ENCODE peak calls at places on chromosomes 6 and 20, in four cellular contexts. O is right atrium auricular region, Q is neuronal stem cell, W is GM23248. Z is an unnamed sample.

GRCh38 chr6:16929814-16930213 is 168.6 kb upstream of the ATXN1 start:
- DNase-seq in O (no peak), Q (no peak), W (peak; percentile 97), Z (no peak)

GRCh38 chr6:118844915-118845314 is 49.0 kb upstream of the ASF1A start:
- DNase-seq in O (no peak), Q (no peak), W (no peak), Z (no peak)

GRCh38 chr20:11387189-11387754 is 530.4 kb upstream of the BTBD3 start:
- DNase-seq in O (no peak), Q (no peak), W (peak; percentile 85), Z (no peak)

GRCh38 chr6:47710295-47710694 is 11.9 kb downstream of the ADGRF4 start:
- DNase-seq in O (no peak), Q (no peak), W (no peak), Z (no peak)

GRCh38 chr6:106411643-106412200 is 51.2 kb downstream of the CRYBG1 start:
- DNase-seq in O (no peak), Q (no peak), W (no peak), Z (no peak)

GRCh38 chr6:160355001-160355400 is 6.8 kb downstream of the SLC22A3 start:
- DNase-seq in O (no peak), Q (no peak), W (peak; percentile 30), Z (no peak)

GRCh38 chr6:26184492-26184891 is 97.3 kb downstream of the HFE start:
- DNase-seq in O (no peak), Q (no peak), W (no peak), Z (no peak)

GRCh38 chr6:85580104-85580877 is 13.4 kb downstream of the SNX14 start:
- DNase-seq in O (no peak), Q (no peak), W (no peak), Z (no peak)

GRCh38 chr20:23670361-23670760 is 18.5 kb downstream of the CST4 start:
- DNase-seq in O (no peak), Q (no peak), W (no peak), Z (no peak)

GRCh38 chr6:142945446-142946180 is 637 bp upstream of the HIVEP2 start:
- DNase-seq in O (no peak), Q (peak; percentile 51), W (peak; percentile 83), Z (no peak)

GRCh38 chr20:24653306-24653705 is 183.9 kb downstream of the SYNDIG1 start:
- DNase-seq in O (no peak), Q (no peak), W (peak; percentile 80), Z (no peak)

GRCh38 chr20:52105045-52105572 is 86.5 kb downstream of the ZFP64 start:
- DNase-seq in O (no peak), Q (peak; percentile 40), W (peak; percentile 47), Z (no peak)

GRCh38 chr6:12403201-12403826 is 113.2 kb downstream of the EDN1 start:
- DNase-seq in O (no peak), Q (no peak), W (peak; percentile 89), Z (no peak)

GRCh38 chr6:143877584-143878271 is 13.5 kb downstream of the ZC2HC1B start:
- DNase-seq in O (no peak), Q (no peak), W (no peak), Z (no peak)

GRCh38 chr6:145336119-145336518 is 399.2 kb downstream of the EPM2A start:
- DNase-seq in O (no peak), Q (no peak), W (no peak), Z (no peak)

GRCh38 chr6:145704153-145704781 is 31.1 kb downstream of the EPM2A start:
- DNase-seq in O (no peak), Q (no peak), W (peak; percentile 56), Z (no peak)

GRCh38 chr6:4459032-4459431 is 317.2 kb upstream of the CDYL start:
- DNase-seq in O (peak; percentile 62), Q (no peak), W (peak; percentile 82), Z (no peak)

GRCh38 chr6:56594699-56595098 is 48.0 kb downstream of the DST start:
- DNase-seq in O (no peak), Q (no peak), W (no peak), Z (no peak)

GRCh38 chr20:37220796-37221195 is 40.8 kb downstream of the GHRH start:
- DNase-seq in O (no peak), Q (no peak), W (peak; percentile 66), Z (no peak)

GRCh38 chr20:32024683-32025295 is 14.6 kb downstream of the CCM2L start:
- DNase-seq in O (no peak), Q (no peak), W (no peak), Z (no peak)

GRCh38 chr6:80091506-80091905 is 15.0 kb upstream of the BCKDHB start:
- DNase-seq in O (no peak), Q (no peak), W (no peak), Z (no peak)

GRCh38 chr20:63822276-63822696 is 8.8 kb downstream of the ZBTB46 start:
- DNase-seq in O (no peak), Q (no peak), W (no peak), Z (no peak)

GRCh38 chr6:2194643-2195042 is 50.8 kb downstream of the GMDS start:
- DNase-seq in O (no peak), Q (no peak), W (no peak), Z (no peak)

GRCh38 chr6:106547961-106548453 is 81.3 kb downstream of the RTN4IP1 start:
- DNase-seq in O (no peak), Q (no peak), W (no peak), Z (no peak)

GRCh38 chr20:46810442-46811327 is 84.0 kb upstream of the EYA2 start:
- DNase-seq in O (peak; percentile 23), Q (no peak), W (no peak), Z (no peak)

GRCh38 chr6:1622220-1622841 is 12.6 kb downstream of the FOXC1 start:
- DNase-seq in O (no peak), Q (no peak), W (no peak), Z (peak; percentile 74)

GRCh38 chr20:25116746-25117457 is 35.0 kb upstream of the VSX1 start:
- DNase-seq in O (no peak), Q (no peak), W (no peak), Z (no peak)

GRCh38 chr20:55576981-55577380 is 428.3 kb downstream of the CBLN4 start:
- DNase-seq in O (no peak), Q (no peak), W (no peak), Z (no peak)

GRCh38 chr6:105041880-105042279 is 85.0 kb downstream of the LIN28B start:
- DNase-seq in O (no peak), Q (no peak), W (no peak), Z (no peak)

GRCh38 chr6:26097268-26097875 is 10.1 kb downstream of the HFE start:
- DNase-seq in O (peak; percentile 68), Q (peak; percentile 50), W (peak; percentile 83), Z (no peak)

GRCh38 chr6:128743974-128744765 is 138.8 kb upstream of the LAMA2 start:
- DNase-seq in O (no peak), Q (no peak), W (no peak), Z (no peak)

GRCh38 chr20:61722146-61722678 is 343.5 kb downstream of the TAF4 start:
- DNase-seq in O (no peak), Q (no peak), W (no peak), Z (no peak)

GRCh38 chr20:15895560-15896084 is 677.6 kb downstream of the KIF16B start:
- DNase-seq in O (no peak), Q (no peak), W (no peak), Z (no peak)

GRCh38 chr20:3764659-3765058 is 2.9 kb downstream of the ADISSP start:
- DNase-seq in O (no peak), Q (no peak), W (no peak), Z (no peak)

GRCh38 chr6:169723991-169724553 is at the start of gene PHF10:
- DNase-seq in O (no peak), Q (peak; percentile 56), W (peak; percentile 62), Z (peak; percentile 73)

GRCh38 chr20:20362774-20363435 is 5.0 kb upstream of the INSM1 start:
- DNase-seq in O (no peak), Q (no peak), W (peak; percentile 10), Z (no peak)

GRCh38 chr20:47377122-47377722 is 20.7 kb upstream of the ZMYND8 start:
- DNase-seq in O (no peak), Q (no peak), W (no peak), Z (no peak)

GRCh38 chr20:35171753-35172433 is at the start of gene PROCR:
- DNase-seq in O (peak; percentile 90), Q (peak; percentile 23), W (peak; percentile 94), Z (peak; percentile 87)
- H3K27ac ChIP-seq in O (peak within 1 kb of the TSS; percentile 66), Q (no peak within 1 kb of the TSS), W (peak within 1 kb of the TSS; percentile 41), Z (peak within 1 kb of the TSS; percentile 12)

GRCh38 chr20:59043698-59044097 is 1.1 kb upstream of the PRELID3B start:
- DNase-seq in O (no peak), Q (no peak), W (peak; percentile 71), Z (no peak)
- H3K27ac ChIP-seq in O (peak overlapping the region; percentile 2), Q (no peak overlapping the region), W (peak overlapping the region; percentile 43), Z (no peak overlapping the region)

GRCh38 chr20:50911716-50912115 is 19.5 kb downstream of the ADNP start:
- DNase-seq in O (no peak), Q (no peak), W (no peak), Z (no peak)
- H3K27ac ChIP-seq in O (no peak overlapping the region), Q (no peak overlapping the region), W (peak overlapping the region; percentile 64), Z (no peak overlapping the region)

DNA sequence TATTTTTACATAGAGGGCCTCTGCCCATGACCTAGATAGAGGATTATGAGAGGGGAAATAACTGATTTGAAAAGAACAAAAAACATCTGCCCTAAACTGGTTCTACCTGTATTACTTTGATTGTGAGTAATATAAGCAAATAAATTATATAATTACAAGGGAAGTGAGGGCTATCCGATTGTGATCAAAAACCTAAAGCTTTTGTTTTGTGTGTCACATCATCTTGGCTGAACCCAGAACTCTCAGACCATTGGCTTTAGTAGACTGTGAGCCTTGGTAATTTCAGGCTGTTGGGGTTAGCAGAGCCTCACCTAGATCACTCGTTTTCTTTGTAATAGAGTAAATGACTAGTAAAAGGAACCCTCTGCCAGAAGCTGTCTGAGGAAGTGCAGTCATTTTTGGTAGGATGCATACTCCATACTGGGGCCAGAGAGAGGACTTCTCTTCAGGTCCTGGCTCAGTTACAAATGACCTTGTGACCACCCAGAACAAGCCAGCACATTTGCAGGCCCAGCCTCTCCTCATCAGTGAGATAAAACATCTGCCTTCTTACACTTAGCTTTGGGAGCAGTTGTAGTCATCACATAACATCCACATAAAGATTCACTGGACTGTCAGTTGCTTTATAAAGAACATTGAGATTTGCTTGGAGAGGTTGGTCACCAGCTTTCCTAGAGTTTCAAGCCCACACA is 13.5 kb downstream of the STK35 start:
- DNase-seq in O (no peak), Q (no peak), W (peak; percentile 9), Z (no peak)
- H3K27ac ChIP-seq in O (peak overlapping the region; percentile 50), Q (no peak overlapping the region), W (no peak overlapping the region), Z (no peak overlapping the region)

GRCh38 chr20:1377341-1377871 is 15.4 kb downstream of the FKBP1A start:
- DNase-seq in O (no peak), Q (no peak), W (no peak), Z (no peak)
- H3K27ac ChIP-seq in O (peak overlapping the region; percentile 47), Q (no peak overlapping the region), W (peak overlapping the region; percentile 31), Z (peak overlapping the region; percentile 30)